ENCODE peak calls at places on chromosomes 12 and 14, in six cellular contexts. U is mesendoderm, T is H1, N is neuronal stem cell, X is trophoblast cell, Z is IMR-90. Y is an unnamed sample. For H3K36me3, the result is how much of the 10 kb centered on the place peaks cover.

GRCh38 chr12:12718853-12719252 is 1.7 kb downstream of the CDKN1B start:
- DNase-seq in U (no peak), T (no peak), N (no peak), X (no peak), Z (peak), Y (peak)

GRCh38 chr14:89171168-89171567 is 245.9 kb downstream of the FOXN3 start:
- DNase-seq in U (no peak), T (no peak), N (no peak), X (no peak), Z (peak), Y (no peak)

GRCh38 chr12:122182887-122183587 is at the start of gene LRRC43:
- DNase-seq in U (peak), T (peak), N (peak), X (peak), Z (no peak), Y (peak)

GRCh38 chr14:93655078-93655750 is 133.1 kb downstream of the PRIMA1 start:
- DNase-seq in U (peak), T (peak), N (peak), X (peak), Z (peak), Y (peak)

GRCh38 chr12:49368240-49368600 is 958 bp downstream of the SPATS2 start:
- DNase-seq in U (no peak), T (no peak), N (no peak), X (no peak), Z (no peak), Y (no peak)

GRCh38 chr12:75086086-75087038 is 123.3 kb downstream of the KCNC2 start:
- DNase-seq in U (no peak), T (no peak), N (no peak), X (no peak), Z (peak), Y (peak)

GRCh38 chr14:96203635-96204034 is 1.0 kb upstream of the BDKRB2 start:
- DNase-seq in U (no peak), T (no peak), N (no peak), X (no peak), Z (peak), Y (peak)

GRCh38 chr12:108745641-108746040 is 14.3 kb upstream of the CORO1C start:
- DNase-seq in U (no peak), T (no peak), N (no peak), X (no peak), Z (no peak), Y (no peak)

GRCh38 chr12:99390707-99391106 is 256.8 kb upstream of the GARIN6 start:
- DNase-seq in U (peak), T (peak), N (peak), X (peak), Z (no peak), Y (no peak)

GRCh38 chr12:1844223-1844622 is 23.9 kb downstream of the LRTM2 start:
- DNase-seq in U (no peak), T (peak), N (no peak), X (no peak), Z (no peak), Y (no peak)

GRCh38 chr12:29739279-29739991 is 44.3 kb downstream of the TMTC1 start:
- DNase-seq in U (no peak), T (no peak), N (no peak), X (no peak), Z (peak), Y (peak)

GRCh38 chr14:54893151-54893760 is 9.4 kb downstream of the GCH1 start:
- DNase-seq in U (peak), T (no peak), N (no peak), X (peak), Z (peak), Y (peak)

GRCh38 chr14:63993992-63994391 is 141.2 kb downstream of the SYNE2 start:
- DNase-seq in U (no peak), T (no peak), N (no peak), X (no peak), Z (no peak), Y (no peak)

GRCh38 chr14:64493455-64493854 is 10.2 kb downstream of the ZBTB25 start:
- DNase-seq in U (no peak), T (no peak), N (no peak), X (no peak), Z (no peak), Y (no peak)

GRCh38 chr12:49260165-49260564 is 4.7 kb upstream of the TUBA1C start:
- DNase-seq in U (no peak), T (no peak), N (no peak), X (peak), Z (peak), Y (no peak)

GRCh38 chr14:52694761-52695480 is 437 bp downstream of the ERO1A start:
- DNase-seq in U (peak), T (no peak), N (peak), X (peak), Z (peak), Y (peak)

GRCh38 chr14:88834883-88835431 is 10.5 kb downstream of the TTC8 start:
- DNase-seq in U (no peak), T (no peak), N (no peak), X (peak), Z (peak), Y (peak)

DNA sequence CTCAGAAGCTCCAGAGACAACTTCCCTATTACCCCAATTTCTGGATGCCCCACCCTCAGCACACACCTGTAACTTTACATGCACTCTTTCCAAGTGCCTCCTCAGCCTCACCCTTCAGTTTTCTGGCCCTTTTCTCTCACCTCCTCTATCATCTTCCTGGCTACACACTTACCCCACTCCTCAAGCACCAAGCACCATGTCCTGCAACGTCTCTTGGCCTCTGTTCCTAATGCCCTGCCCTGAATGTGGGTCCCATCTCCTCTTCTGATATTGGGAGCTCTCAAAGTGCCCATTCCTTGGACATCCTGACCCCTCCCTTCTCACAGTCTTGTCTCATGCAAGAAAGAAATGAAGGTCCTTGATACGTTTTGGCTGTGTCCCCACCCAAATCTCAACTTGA is 1.2 kb downstream of the KRT72 start:
- DNase-seq in U (no peak), T (no peak), N (no peak), X (no peak), Z (no peak), Y (no peak)
- H4K8ac ChIP-seq in U (no peak), T (no peak), N (no peak), X (no peak), Z (no peak), Y (no peak)

GRCh38 chr12:76766161-76766560 is 2.2 kb downstream of the ZDHHC17 start:
- DNase-seq in U (no peak), T (no peak), N (no peak), X (no peak), Z (no peak), Y (no peak)

GRCh38 chr12:76764856-76765255 is 941 bp downstream of the ZDHHC17 start:
- DNase-seq in U (no peak), T (no peak), N (no peak), X (no peak), Z (peak), Y (peak)

GRCh38 chr12:76763746-76764675 is at the start of gene ZDHHC17:
- DNase-seq in U (peak), T (peak), N (peak), X (peak), Z (peak), Y (peak)

GRCh38 chr12:76765598-76765997 is 1.7 kb downstream of the ZDHHC17 start:
- DNase-seq in U (no peak), T (no peak), N (no peak), X (no peak), Z (no peak), Y (no peak)

DNA sequence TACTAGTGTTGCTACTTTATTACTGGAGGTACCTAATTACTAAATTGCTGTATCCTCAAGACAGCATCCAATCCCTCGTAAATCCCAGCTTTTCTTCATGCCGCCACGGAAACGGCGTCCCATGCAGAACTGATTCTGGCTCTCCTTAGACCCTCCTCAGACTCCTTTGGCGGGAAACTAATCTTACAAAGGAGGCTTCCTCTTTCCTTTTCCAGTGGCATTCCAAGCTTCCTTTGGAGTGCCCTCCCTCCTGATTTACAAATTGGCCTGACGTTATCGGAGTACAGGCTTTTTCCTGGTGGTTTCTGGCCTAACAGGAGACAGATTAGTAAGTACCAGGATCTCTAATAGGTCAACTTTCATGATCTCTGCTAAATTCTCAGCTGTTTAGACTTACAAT is 1.4 kb upstream of the ZDHHC17 start:
- DNase-seq in U (peak), T (no peak), N (peak), X (no peak), Z (no peak), Y (no peak)
- H2BK120ac ChIP-seq in U (no peak), T (no peak), N (no peak), X (no peak), Z (no peak), Y (no peak)

GRCh38 chr12:6523708-6524107 is 10.6 kb upstream of the GAPDH start:
- DNase-seq in U (no peak), T (no peak), N (no peak), X (no peak), Z (no peak), Y (no peak)

GRCh38 chr12:6522193-6522592 is 12.1 kb upstream of the GAPDH start:
- DNase-seq in U (no peak), T (no peak), N (no peak), X (no peak), Z (no peak), Y (no peak)

GRCh38 chr12:6524648-6525047 is 9.7 kb upstream of the GAPDH start:
- DNase-seq in U (no peak), T (no peak), N (no peak), X (no peak), Z (no peak), Y (no peak)

DNA sequence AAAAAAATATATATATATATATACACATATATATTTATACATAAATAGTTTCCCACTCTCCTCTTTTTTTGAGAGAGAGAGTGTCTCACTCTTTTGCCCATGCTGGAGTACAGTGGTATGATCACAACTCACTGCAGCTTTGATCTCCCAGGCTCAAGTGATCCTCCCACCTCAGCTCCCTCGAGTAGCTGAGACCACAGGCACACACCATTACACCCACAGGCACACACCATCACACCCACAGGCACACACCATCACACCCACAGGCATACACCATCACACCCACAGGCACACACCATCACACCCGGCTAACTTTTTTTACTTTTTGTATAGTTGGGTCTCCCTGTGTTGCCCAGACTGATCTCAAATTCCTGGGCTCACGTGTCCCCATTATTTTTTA is 14.1 kb upstream of the GAPDH start:
- DNase-seq in U (no peak), T (no peak), N (no peak), X (no peak), Z (no peak), Y (no peak)
- H3K36me3 ChIP-seq in U (under half), T (under half), N (half or more), X (half or more), Z (half or more), Y (half or more)

GRCh38 chr12:93851245-93851665 is 174.1 kb downstream of the CRADD start:
- DNase-seq in U (no peak), T (no peak), N (no peak), X (no peak), Z (no peak), Y (no peak)

GRCh38 chr12:93850476-93850875 is 173.3 kb downstream of the CRADD start:
- DNase-seq in U (no peak), T (no peak), N (no peak), X (no peak), Z (no peak), Y (no peak)

GRCh38 chr12:93852067-93852466 is 174.9 kb downstream of the CRADD start:
- DNase-seq in U (no peak), T (no peak), N (peak), X (no peak), Z (no peak), Y (no peak)

GRCh38 chr12:93855265-93855664 is 178.1 kb downstream of the CRADD start:
- DNase-seq in U (no peak), T (no peak), N (no peak), X (no peak), Z (no peak), Y (no peak)

GRCh38 chr12:93853698-93854478 is 176.7 kb downstream of the CRADD start:
- DNase-seq in U (no peak), T (no peak), N (no peak), X (no peak), Z (no peak), Y (no peak)
- H4K8ac ChIP-seq in U (no peak), T (peak), N (no peak), X (no peak), Z (no peak), Y (peak)

GRCh38 chr12:57864811-57865751 is 18.6 kb upstream of the CTDSP2 start:
- DNase-seq in U (peak), T (peak), N (no peak), X (peak), Z (peak), Y (peak)
- H2BK120ac ChIP-seq in U (peak), T (no peak), N (peak), X (peak), Z (peak), Y (peak)

Y was measured in mesenchymal stem cell.